ENCODE peak calls at places on chromosome 1, in five cellular contexts. One of them, this sample, is unnamed.

GRCh38 chr1:8525291-8526275 is 207.7 kb downstream of the SLC45A1 start:
- DNase-seq in stimulated activated CD8-positive, alpha-beta memory T cell treated with anti-CD3 and anti-CD28 coated beads, Interleukin-2, amount 100 ng/mL, for 1 hour: peak; percentile 27
- DNase-seq in stimulated activated CD4-positive, alpha-beta T cell treated with anti-CD3 and anti-CD28 coated beads, Interleukin-12 subunit alpha, Interleukin-12 subunit beta, amount 100 ng/mL, for 4 hours: peak; percentile 52
- DNase-seq in uterus: peak; percentile 81
- DNase-seq in activated naive CD4-positive, alpha-beta T cell treated with anti-CD3 and anti-CD28 coated beads, Interleukin-2, amount 50 U/mL, for 16 hours: peak; percentile 73
- DNase-seq in this sample: peak; percentile 75

GRCh38 chr1:89855413-89856123 is 34.7 kb downstream of the LRRC8D start:
- DNase-seq in stimulated activated CD8-positive, alpha-beta memory T cell treated with anti-CD3 and anti-CD28 coated beads, Interleukin-2, amount 100 ng/mL, for 1 hour: no peak
- DNase-seq in stimulated activated CD4-positive, alpha-beta T cell treated with anti-CD3 and anti-CD28 coated beads, Interleukin-12 subunit alpha, Interleukin-12 subunit beta, amount 100 ng/mL, for 4 hours: no peak
- DNase-seq in uterus: no peak
- DNase-seq in activated naive CD4-positive, alpha-beta T cell treated with anti-CD3 and anti-CD28 coated beads, Interleukin-2, amount 50 U/mL, for 16 hours: no peak
- DNase-seq in this sample: no peak

GRCh38 chr1:239276051-239276450 is 110.3 kb upstream of the CHRM3 start:
- DNase-seq in stimulated activated CD8-positive, alpha-beta memory T cell treated with anti-CD3 and anti-CD28 coated beads, Interleukin-2, amount 100 ng/mL, for 1 hour: no peak
- DNase-seq in stimulated activated CD4-positive, alpha-beta T cell treated with anti-CD3 and anti-CD28 coated beads, Interleukin-12 subunit alpha, Interleukin-12 subunit beta, amount 100 ng/mL, for 4 hours: no peak
- DNase-seq in uterus: no peak
- DNase-seq in activated naive CD4-positive, alpha-beta T cell treated with anti-CD3 and anti-CD28 coated beads, Interleukin-2, amount 50 U/mL, for 16 hours: no peak
- DNase-seq in this sample: no peak

GRCh38 chr1:16073490-16074104 is at the start of gene FAM131C:
- DNase-seq in stimulated activated CD8-positive, alpha-beta memory T cell treated with anti-CD3 and anti-CD28 coated beads, Interleukin-2, amount 100 ng/mL, for 1 hour: no peak
- DNase-seq in stimulated activated CD4-positive, alpha-beta T cell treated with anti-CD3 and anti-CD28 coated beads, Interleukin-12 subunit alpha, Interleukin-12 subunit beta, amount 100 ng/mL, for 4 hours: peak; percentile 44
- DNase-seq in uterus: no peak
- DNase-seq in activated naive CD4-positive, alpha-beta T cell treated with anti-CD3 and anti-CD28 coated beads, Interleukin-2, amount 50 U/mL, for 16 hours: peak; percentile 48
- DNase-seq in this sample: no peak

GRCh38 chr1:119673171-119673940 is 25.3 kb upstream of the ZNF697 start:
- DNase-seq in stimulated activated CD8-positive, alpha-beta memory T cell treated with anti-CD3 and anti-CD28 coated beads, Interleukin-2, amount 100 ng/mL, for 1 hour: no peak
- DNase-seq in stimulated activated CD4-positive, alpha-beta T cell treated with anti-CD3 and anti-CD28 coated beads, Interleukin-12 subunit alpha, Interleukin-12 subunit beta, amount 100 ng/mL, for 4 hours: no peak
- DNase-seq in uterus: no peak
- DNase-seq in activated naive CD4-positive, alpha-beta T cell treated with anti-CD3 and anti-CD28 coated beads, Interleukin-2, amount 50 U/mL, for 16 hours: no peak
- DNase-seq in this sample: no peak

GRCh38 chr1:241637604-241638003 is 2.6 kb downstream of the CHML start:
- DNase-seq in stimulated activated CD8-positive, alpha-beta memory T cell treated with anti-CD3 and anti-CD28 coated beads, Interleukin-2, amount 100 ng/mL, for 1 hour: no peak
- DNase-seq in stimulated activated CD4-positive, alpha-beta T cell treated with anti-CD3 and anti-CD28 coated beads, Interleukin-12 subunit alpha, Interleukin-12 subunit beta, amount 100 ng/mL, for 4 hours: no peak
- DNase-seq in uterus: no peak
- DNase-seq in activated naive CD4-positive, alpha-beta T cell treated with anti-CD3 and anti-CD28 coated beads, Interleukin-2, amount 50 U/mL, for 16 hours: no peak
- DNase-seq in this sample: no peak

GRCh38 chr1:98315309-98315708 is 346.2 kb upstream of the SNX7 start:
- DNase-seq in stimulated activated CD8-positive, alpha-beta memory T cell treated with anti-CD3 and anti-CD28 coated beads, Interleukin-2, amount 100 ng/mL, for 1 hour: no peak
- DNase-seq in stimulated activated CD4-positive, alpha-beta T cell treated with anti-CD3 and anti-CD28 coated beads, Interleukin-12 subunit alpha, Interleukin-12 subunit beta, amount 100 ng/mL, for 4 hours: no peak
- DNase-seq in uterus: no peak
- DNase-seq in activated naive CD4-positive, alpha-beta T cell treated with anti-CD3 and anti-CD28 coated beads, Interleukin-2, amount 50 U/mL, for 16 hours: no peak
- DNase-seq in this sample: no peak

GRCh38 chr1:3219725-3220467 is 150.9 kb downstream of the PRDM16 start:
- DNase-seq in stimulated activated CD8-positive, alpha-beta memory T cell treated with anti-CD3 and anti-CD28 coated beads, Interleukin-2, amount 100 ng/mL, for 1 hour: no peak
- DNase-seq in stimulated activated CD4-positive, alpha-beta T cell treated with anti-CD3 and anti-CD28 coated beads, Interleukin-12 subunit alpha, Interleukin-12 subunit beta, amount 100 ng/mL, for 4 hours: no peak
- DNase-seq in uterus: no peak
- DNase-seq in activated naive CD4-positive, alpha-beta T cell treated with anti-CD3 and anti-CD28 coated beads, Interleukin-2, amount 50 U/mL, for 16 hours: no peak
- DNase-seq in this sample: no peak

GRCh38 chr1:44677201-44677520 is 2.6 kb downstream of the ARMH1 start:
- DNase-seq in stimulated activated CD8-positive, alpha-beta memory T cell treated with anti-CD3 and anti-CD28 coated beads, Interleukin-2, amount 100 ng/mL, for 1 hour: no peak
- DNase-seq in stimulated activated CD4-positive, alpha-beta T cell treated with anti-CD3 and anti-CD28 coated beads, Interleukin-12 subunit alpha, Interleukin-12 subunit beta, amount 100 ng/mL, for 4 hours: no peak
- DNase-seq in uterus: no peak
- DNase-seq in activated naive CD4-positive, alpha-beta T cell treated with anti-CD3 and anti-CD28 coated beads, Interleukin-2, amount 50 U/mL, for 16 hours: no peak
- DNase-seq in this sample: no peak

GRCh38 chr1:205032512-205032911 is 10.5 kb upstream of the CNTN2 start:
- DNase-seq in stimulated activated CD8-positive, alpha-beta memory T cell treated with anti-CD3 and anti-CD28 coated beads, Interleukin-2, amount 100 ng/mL, for 1 hour: no peak
- DNase-seq in stimulated activated CD4-positive, alpha-beta T cell treated with anti-CD3 and anti-CD28 coated beads, Interleukin-12 subunit alpha, Interleukin-12 subunit beta, amount 100 ng/mL, for 4 hours: no peak
- DNase-seq in uterus: no peak
- DNase-seq in activated naive CD4-positive, alpha-beta T cell treated with anti-CD3 and anti-CD28 coated beads, Interleukin-2, amount 50 U/mL, for 16 hours: no peak
- DNase-seq in this sample: no peak

GRCh38 chr1:40312238-40313205 is 4.6 kb downstream of the COL9A2 start:
- DNase-seq in stimulated activated CD8-positive, alpha-beta memory T cell treated with anti-CD3 and anti-CD28 coated beads, Interleukin-2, amount 100 ng/mL, for 1 hour: no peak
- DNase-seq in stimulated activated CD4-positive, alpha-beta T cell treated with anti-CD3 and anti-CD28 coated beads, Interleukin-12 subunit alpha, Interleukin-12 subunit beta, amount 100 ng/mL, for 4 hours: no peak
- DNase-seq in uterus: no peak
- DNase-seq in activated naive CD4-positive, alpha-beta T cell treated with anti-CD3 and anti-CD28 coated beads, Interleukin-2, amount 50 U/mL, for 16 hours: no peak
- DNase-seq in this sample: no peak

GRCh38 chr1:111535256-111536191 is 32.1 kb upstream of the ADORA3 start:
- DNase-seq in stimulated activated CD8-positive, alpha-beta memory T cell treated with anti-CD3 and anti-CD28 coated beads, Interleukin-2, amount 100 ng/mL, for 1 hour: no peak
- DNase-seq in stimulated activated CD4-positive, alpha-beta T cell treated with anti-CD3 and anti-CD28 coated beads, Interleukin-12 subunit alpha, Interleukin-12 subunit beta, amount 100 ng/mL, for 4 hours: no peak
- DNase-seq in uterus: no peak
- DNase-seq in activated naive CD4-positive, alpha-beta T cell treated with anti-CD3 and anti-CD28 coated beads, Interleukin-2, amount 50 U/mL, for 16 hours: no peak
- DNase-seq in this sample: no peak

GRCh38 chr1:119713538-119714456 is 2.1 kb downstream of the PHGDH start:
- DNase-seq in stimulated activated CD8-positive, alpha-beta memory T cell treated with anti-CD3 and anti-CD28 coated beads, Interleukin-2, amount 100 ng/mL, for 1 hour: no peak
- DNase-seq in stimulated activated CD4-positive, alpha-beta T cell treated with anti-CD3 and anti-CD28 coated beads, Interleukin-12 subunit alpha, Interleukin-12 subunit beta, amount 100 ng/mL, for 4 hours: no peak
- DNase-seq in uterus: no peak
- DNase-seq in activated naive CD4-positive, alpha-beta T cell treated with anti-CD3 and anti-CD28 coated beads, Interleukin-2, amount 50 U/mL, for 16 hours: no peak
- DNase-seq in this sample: no peak

GRCh38 chr1:42176902-42177519 is 12.5 kb upstream of the GUCA2A start:
- DNase-seq in stimulated activated CD8-positive, alpha-beta memory T cell treated with anti-CD3 and anti-CD28 coated beads, Interleukin-2, amount 100 ng/mL, for 1 hour: no peak
- DNase-seq in stimulated activated CD4-positive, alpha-beta T cell treated with anti-CD3 and anti-CD28 coated beads, Interleukin-12 subunit alpha, Interleukin-12 subunit beta, amount 100 ng/mL, for 4 hours: no peak
- DNase-seq in uterus: no peak
- DNase-seq in activated naive CD4-positive, alpha-beta T cell treated with anti-CD3 and anti-CD28 coated beads, Interleukin-2, amount 50 U/mL, for 16 hours: no peak
- DNase-seq in this sample: no peak